ENCODE peak calls at places on chromosomes 13 and 19, in nine cellular contexts. E, U, R, M, B, X, W, H and I are unnamed samples.

GRCh38 chr13:44840131-44840530 is 149.1 kb downstream of the NUFIP1 start:
- DNase-seq in E (no peak), U (no peak), R (no peak), M (no peak), B (no peak), X (no peak), W (no peak), H (no peak), I (no peak)

GRCh38 chr13:108609353-108609752 is 20.1 kb upstream of the MYO16 start:
- DNase-seq in E (no peak), U (no peak), R (no peak), M (no peak), B (no peak), X (no peak), W (no peak), H (peak), I (peak)

GRCh38 chr13:44132710-44133109 is 240.9 kb upstream of the SERP2 start:
- DNase-seq in E (peak), U (no peak), R (peak), M (no peak), B (no peak), X (no peak), W (peak), H (no peak), I (no peak)

GRCh38 chr19:45613926-45614725 is 12.1 kb upstream of the GPR4 start:
- DNase-seq in E (peak), U (no peak), R (no peak), M (no peak), B (peak), X (peak), W (peak), H (no peak), I (peak)

GRCh38 chr13:29140277-29140676 is 320.1 kb downstream of the MTUS2 start:
- DNase-seq in E (no peak), U (no peak), R (no peak), M (no peak), B (no peak), X (no peak), W (peak), H (peak), I (no peak)

GRCh38 chr13:49132479-49133002 is 87.6 kb upstream of the MLNR start:
- DNase-seq in E (no peak), U (no peak), R (no peak), M (no peak), B (no peak), X (no peak), W (no peak), H (no peak), I (no peak)

GRCh38 chr13:79435549-79435948 is 29.5 kb upstream of the RBM26 start:
- DNase-seq in E (no peak), U (no peak), R (no peak), M (no peak), B (no peak), X (no peak), W (peak), H (no peak), I (no peak)

GRCh38 chr13:52118595-52118994 is 10.3 kb downstream of the NEK5 start:
- DNase-seq in E (no peak), U (no peak), R (no peak), M (no peak), B (no peak), X (no peak), W (no peak), H (no peak), I (no peak)

GRCh38 chr19:45790942-45791341 is 1.7 kb downstream of the DMWD start:
- DNase-seq in E (no peak), U (no peak), R (no peak), M (no peak), B (peak), X (no peak), W (no peak), H (no peak), I (no peak)

GRCh38 chr19:17967258-17968051 is 548 bp downstream of the KCNN1 start:
- DNase-seq in E (no peak), U (no peak), R (no peak), M (no peak), B (no peak), X (no peak), W (no peak), H (no peak), I (no peak)

GRCh38 chr13:52862358-52863206 is 14.1 kb upstream of the PCDH8 start:
- DNase-seq in E (peak), U (peak), R (no peak), M (no peak), B (no peak), X (no peak), W (no peak), H (peak), I (no peak)

GRCh38 chr19:44401108-44401786 is at the start of gene ZNF285:
- DNase-seq in E (peak), U (peak), R (peak), M (peak), B (peak), X (peak), W (peak), H (peak), I (peak)

GRCh38 chr13:112068531-112069062 is 1.6 kb downstream of the SOX1 start:
- DNase-seq in E (no peak), U (no peak), R (no peak), M (no peak), B (no peak), X (no peak), W (no peak), H (no peak), I (no peak)

GRCh38 chr13:97226788-97227627 is 4.9 kb downstream of the MBNL2 start:
- DNase-seq in E (peak), U (no peak), R (no peak), M (no peak), B (no peak), X (no peak), W (no peak), H (no peak), I (no peak)

GRCh38 chr13:97148894-97149293 is 73.2 kb upstream of the MBNL2 start:
- DNase-seq in E (no peak), U (no peak), R (no peak), M (no peak), B (no peak), X (no peak), W (no peak), H (no peak), I (no peak)

GRCh38 chr19:4748589-4748988 is 24.9 kb upstream of the DPP9 start:
- DNase-seq in E (no peak), U (no peak), R (no peak), M (no peak), B (no peak), X (no peak), W (no peak), H (no peak), I (no peak)

GRCh38 chr19:40692212-40692551 is 1.7 kb upstream of the NUMBL start:
- DNase-seq in E (no peak), U (no peak), R (no peak), M (no peak), B (no peak), X (no peak), W (no peak), H (no peak), I (no peak)

GRCh38 chr19:40690050-40690698 is at the start of gene NUMBL:
- DNase-seq in E (no peak), U (no peak), R (no peak), M (no peak), B (no peak), X (no peak), W (no peak), H (no peak), I (no peak)

GRCh38 chr19:40693150-40693788 is 2.8 kb upstream of the NUMBL start:
- DNase-seq in E (no peak), U (no peak), R (peak), M (no peak), B (no peak), X (no peak), W (no peak), H (no peak), I (no peak)

GRCh38 chr19:40690699-40691420 is 409 bp upstream of the NUMBL start:
- DNase-seq in E (peak), U (peak), R (peak), M (peak), B (peak), X (no peak), W (peak), H (peak), I (peak)

GRCh38 chr19:40691421-40692211 is 1.2 kb upstream of the NUMBL start:
- DNase-seq in E (no peak), U (no peak), R (peak), M (no peak), B (no peak), X (no peak), W (no peak), H (no peak), I (no peak)
- TF ChIP-seq CTCF in E (no peak), U (no peak), R (no peak), M (no peak), B (no peak), X (no peak), W (no peak), H (no peak), I (no peak)

GRCh38 chr13:50387124-50387581 is 371.9 kb downstream of the KCNRG start:
- DNase-seq in E (no peak), U (no peak), R (peak), M (no peak), B (no peak), X (no peak), W (no peak), H (peak), I (no peak)
- TF ChIP-seq CTCF in E (no peak), U (peak), R (peak), M (peak), B (no peak), X (peak), W (peak), H (peak), I (peak)

GRCh38 chr19:56720281-56720680 is 48.7 kb upstream of the ZNF835 start:
- DNase-seq in E (peak), U (no peak), R (no peak), M (no peak), B (no peak), X (no peak), W (no peak), H (no peak), I (no peak)

GRCh38 chr19:56727731-56728130 is 56.2 kb upstream of the ZNF835 start:
- DNase-seq in E (no peak), U (no peak), R (no peak), M (no peak), B (no peak), X (no peak), W (no peak), H (no peak), I (no peak)

GRCh38 chr19:56721714-56722113 is 50.2 kb upstream of the ZNF835 start:
- DNase-seq in E (no peak), U (no peak), R (no peak), M (no peak), B (no peak), X (no peak), W (no peak), H (no peak), I (no peak)

GRCh38 chr19:56725829-56726424 is 54.4 kb upstream of the ZNF835 start:
- DNase-seq in E (no peak), U (no peak), R (no peak), M (no peak), B (no peak), X (no peak), W (no peak), H (no peak), I (no peak)
- TF ChIP-seq CTCF in E (peak), U (no peak), R (peak), M (peak), B (peak), X (peak), W (peak), H (no peak), I (no peak)

GRCh38 chr19:1813197-1813836 is 1.2 kb upstream of the ATP8B3 start:
- DNase-seq in E (no peak), U (no peak), R (no peak), M (no peak), B (no peak), X (no peak), W (no peak), H (no peak), I (no peak)
- TF ChIP-seq CTCF in E (no peak), U (no peak), R (no peak), M (peak), B (no peak), X (no peak), W (no peak), H (peak), I (no peak)

GRCh38 chr13:109616021-109616420 is 170.4 kb downstream of the IRS2 start:
- DNase-seq in E (no peak), U (no peak), R (no peak), M (no peak), B (no peak), X (no peak), W (no peak), H (no peak), I (no peak)

GRCh38 chr13:109626386-109627171 is 159.8 kb downstream of the IRS2 start:
- DNase-seq in E (no peak), U (no peak), R (no peak), M (no peak), B (no peak), X (no peak), W (no peak), H (no peak), I (no peak)

GRCh38 chr13:109627649-109628048 is 158.7 kb downstream of the IRS2 start:
- DNase-seq in E (no peak), U (no peak), R (no peak), M (no peak), B (no peak), X (no peak), W (no peak), H (no peak), I (no peak)

GRCh38 chr13:109625156-109625555 is 161.2 kb downstream of the IRS2 start:
- DNase-seq in E (no peak), U (no peak), R (no peak), M (no peak), B (no peak), X (no peak), W (no peak), H (no peak), I (no peak)

DNA sequence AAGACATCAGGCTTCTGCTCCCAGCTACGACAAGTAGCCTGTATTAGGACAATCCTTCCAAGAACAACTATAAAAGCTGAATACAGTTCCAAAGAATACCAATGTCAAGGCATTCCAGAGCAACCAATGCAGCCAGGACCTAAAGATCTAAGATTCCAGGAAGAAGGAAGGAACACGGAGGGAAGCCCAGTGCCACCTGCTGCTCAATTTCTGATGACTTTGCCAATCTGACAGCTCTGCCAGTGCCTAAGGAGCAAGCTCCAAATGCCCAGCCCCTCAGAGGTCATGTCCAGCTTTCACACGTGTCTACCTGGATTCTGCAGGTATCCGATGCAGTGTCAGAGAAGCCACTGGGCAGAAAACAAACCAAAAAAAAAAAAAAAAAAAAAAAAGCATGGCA is 164.4 kb downstream of the IRS2 start:
- DNase-seq in E (no peak), U (no peak), R (no peak), M (no peak), B (no peak), X (no peak), W (no peak), H (no peak), I (no peak)
- TF ChIP-seq CTCF in E (no peak), U (no peak), R (no peak), M (no peak), B (no peak), X (no peak), W (no peak), H (no peak), I (no peak)

GRCh38 chr19:23867895-23868294 is 46.8 kb upstream of the ZNF726 start:
- DNase-seq in E (no peak), U (no peak), R (no peak), M (no peak), B (no peak), X (no peak), W (no peak), H (no peak), I (no peak)
- TF ChIP-seq CTCF in E (no peak), U (no peak), R (no peak), M (no peak), B (no peak), X (no peak), W (no peak), H (no peak), I (no peak)

GRCh38 chr19:35645680-35646511 is 2.2 kb upstream of the COX6B1 start:
- DNase-seq in E (no peak), U (no peak), R (no peak), M (no peak), B (no peak), X (no peak), W (no peak), H (no peak), I (no peak)
- TF ChIP-seq CTCF in E (no peak), U (no peak), R (no peak), M (no peak), B (no peak), X (no peak), W (no peak), H (no peak), I (no peak)

DNA sequence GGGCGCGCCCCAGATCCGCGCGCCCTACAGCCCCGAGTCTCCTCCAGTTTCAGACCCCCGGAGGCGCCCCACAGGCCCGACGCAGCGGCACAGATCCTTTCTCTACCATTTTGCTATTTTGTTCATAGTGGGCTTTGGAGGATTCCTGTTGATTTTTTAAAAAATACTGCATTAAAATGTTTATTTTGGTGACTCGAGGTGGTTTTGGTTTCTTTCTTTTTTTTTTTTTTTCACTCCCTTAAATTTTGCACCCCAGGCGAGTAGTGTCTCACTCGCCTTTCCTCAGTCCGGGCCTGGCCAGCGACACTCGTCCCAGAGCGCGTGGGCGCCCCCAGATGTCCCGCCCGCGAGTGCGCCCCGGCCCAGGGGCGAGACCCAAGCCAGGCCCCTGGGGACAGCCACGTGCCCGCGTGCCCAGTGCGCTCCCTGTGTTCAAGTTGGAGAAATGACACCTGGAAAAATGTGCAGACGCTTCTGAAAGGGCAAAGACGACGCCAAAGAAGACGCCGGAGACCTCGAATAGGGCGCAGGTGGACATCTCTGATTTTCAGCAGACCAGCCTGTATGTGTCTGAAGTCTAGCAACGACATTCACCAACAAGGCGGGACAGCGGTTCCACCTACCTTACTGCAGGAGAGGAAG is 478 bp upstream of the INSR start:
- DNase-seq in E (peak), U (peak), R (peak), M (peak), B (peak), X (no peak), W (peak), H (peak), I (no peak)
- TF ChIP-seq CTCF in E (peak), U (peak), R (peak), M (peak), B (peak), X (peak), W (peak), H (peak), I (peak)